ENCODE peak calls at places on chromosomes 6 and 20, in four cellular contexts. G, C, L and T are unnamed samples.

GRCh38 chr6:121247386-121247785 is 86.9 kb downstream of the TBC1D32 start:
- DNase-seq in L (no peak), C (no peak), G (no peak), T (peak; percentile 81)

GRCh38 chr6:15608406-15608805 is 54.4 kb downstream of the DTNBP1 start:
- DNase-seq in C (no peak), L (no peak), G (no peak), T (no peak)

GRCh38 chr6:170185175-170185970 is 105.5 kb downstream of the DLL1 start:
- DNase-seq in G (no peak), L (no peak), C (no peak), T (no peak)

GRCh38 chr20:63698739-63699465 is 2.5 kb downstream of the TNFRSF6B start:
- DNase-seq in L (no peak), C (no peak), G (no peak), T (no peak)

GRCh38 chr20:4898282-4898681 is 103.0 kb downstream of the SLC23A2 start:
- DNase-seq in L (no peak), G (no peak), C (no peak), T (no peak)

GRCh38 chr6:167087857-167088256 is 35.0 kb upstream of the CCR6 start:
- DNase-seq in C (no peak), L (no peak), G (no peak), T (no peak)

GRCh38 chr6:33077908-33078307 is 2.1 kb downstream of the HLA-DPB1 start:
- DNase-seq in C (no peak), G (no peak), L (no peak), T (no peak)

GRCh38 chr6:90442366-90442765 is 144.5 kb downstream of the MAP3K7 start:
- DNase-seq in C (no peak), L (no peak), G (no peak), T (no peak)

GRCh38 chr6:115643762-115644161 is 416.9 kb downstream of the FRK start:
- DNase-seq in G (no peak), L (no peak), C (no peak), T (peak; percentile 80)

GRCh38 chr6:169990095-169991030 is 238.9 kb downstream of the ERMARD start:
- DNase-seq in C (no peak), L (no peak), G (no peak), T (peak; percentile 2)

GRCh38 chr6:106574729-106575458 is 54.4 kb downstream of the RTN4IP1 start:
- DNase-seq in G (no peak), C (no peak), L (peak; percentile 2), T (peak; percentile 85)

GRCh38 chr6:139144490-139145085 is 9.7 kb downstream of the HECA start:
- DNase-seq in G (no peak), L (no peak), C (no peak), T (no peak)